ENCODE peak calls at places on chromosomes 6 and 20, in four cellular contexts. One of them, this sample, is unnamed.

GRCh38 chr20:46118481-46119020 is 437 bp downstream of the CD40 start:
- DNase-seq in A172: no peak
- DNase-seq in stimulated activated CD4-positive, alpha-beta T cell treated with anti-CD3 and anti-CD28 coated beads, Interleukin-1b, Interleukin-23, amount 100 ng/mL, for 1 hour: no peak
- DNase-seq in left kidney: no peak
- DNase-seq in this sample: no peak

GRCh38 chr6:157434349-157435016 is 53.5 kb downstream of the ZDHHC14 start:
- DNase-seq in A172: no peak
- DNase-seq in stimulated activated CD4-positive, alpha-beta T cell treated with anti-CD3 and anti-CD28 coated beads, Interleukin-1b, Interleukin-23, amount 100 ng/mL, for 1 hour: no peak
- DNase-seq in left kidney: peak
- DNase-seq in this sample: no peak

GRCh38 chr6:144879436-144879835 is 594.3 kb downstream of the UTRN start:
- DNase-seq in A172: peak
- DNase-seq in stimulated activated CD4-positive, alpha-beta T cell treated with anti-CD3 and anti-CD28 coated beads, Interleukin-1b, Interleukin-23, amount 100 ng/mL, for 1 hour: no peak
- DNase-seq in left kidney: no peak
- DNase-seq in this sample: no peak

GRCh38 chr6:85756982-85757381 is 114.3 kb upstream of the SYNCRIP start:
- DNase-seq in A172: no peak
- DNase-seq in stimulated activated CD4-positive, alpha-beta T cell treated with anti-CD3 and anti-CD28 coated beads, Interleukin-1b, Interleukin-23, amount 100 ng/mL, for 1 hour: no peak
- DNase-seq in left kidney: peak
- DNase-seq in this sample: peak

GRCh38 chr6:28212510-28213212 is 12.4 kb upstream of the ZSCAN9 start:
- DNase-seq in A172: peak
- DNase-seq in stimulated activated CD4-positive, alpha-beta T cell treated with anti-CD3 and anti-CD28 coated beads, Interleukin-1b, Interleukin-23, amount 100 ng/mL, for 1 hour: no peak
- DNase-seq in left kidney: peak
- DNase-seq in this sample: peak

GRCh38 chr6:4620284-4621228 is 155.6 kb upstream of the CDYL start:
- DNase-seq in A172: no peak
- DNase-seq in stimulated activated CD4-positive, alpha-beta T cell treated with anti-CD3 and anti-CD28 coated beads, Interleukin-1b, Interleukin-23, amount 100 ng/mL, for 1 hour: no peak
- DNase-seq in left kidney: no peak
- DNase-seq in this sample: no peak

GRCh38 chr20:44489931-44490330 is 14.3 kb downstream of the TTPAL start:
- DNase-seq in A172: no peak
- DNase-seq in stimulated activated CD4-positive, alpha-beta T cell treated with anti-CD3 and anti-CD28 coated beads, Interleukin-1b, Interleukin-23, amount 100 ng/mL, for 1 hour: no peak
- DNase-seq in left kidney: no peak
- DNase-seq in this sample: no peak

GRCh38 chr6:30966154-30966553 is 17.4 kb upstream of the MUC21 start:
- DNase-seq in A172: no peak
- DNase-seq in stimulated activated CD4-positive, alpha-beta T cell treated with anti-CD3 and anti-CD28 coated beads, Interleukin-1b, Interleukin-23, amount 100 ng/mL, for 1 hour: no peak
- DNase-seq in left kidney: no peak
- DNase-seq in this sample: no peak

GRCh38 chr20:19888269-19888669 is 128.9 kb upstream of the NAA20 start:
- DNase-seq in A172: no peak
- DNase-seq in stimulated activated CD4-positive, alpha-beta T cell treated with anti-CD3 and anti-CD28 coated beads, Interleukin-1b, Interleukin-23, amount 100 ng/mL, for 1 hour: no peak
- DNase-seq in left kidney: peak
- DNase-seq in this sample: no peak

GRCh38 chr6:18327621-18328548 is 59.3 kb upstream of the RNF144B start:
- DNase-seq in A172: no peak
- DNase-seq in stimulated activated CD4-positive, alpha-beta T cell treated with anti-CD3 and anti-CD28 coated beads, Interleukin-1b, Interleukin-23, amount 100 ng/mL, for 1 hour: no peak
- DNase-seq in left kidney: peak
- DNase-seq in this sample: no peak

GRCh38 chr20:19094959-19095541 is 117.4 kb upstream of the SLC24A3 start:
- DNase-seq in A172: peak
- DNase-seq in stimulated activated CD4-positive, alpha-beta T cell treated with anti-CD3 and anti-CD28 coated beads, Interleukin-1b, Interleukin-23, amount 100 ng/mL, for 1 hour: no peak
- DNase-seq in left kidney: no peak
- DNase-seq in this sample: no peak

GRCh38 chr6:44739163-44739562 is 351.7 kb downstream of the CDC5L start:
- DNase-seq in A172: no peak
- DNase-seq in stimulated activated CD4-positive, alpha-beta T cell treated with anti-CD3 and anti-CD28 coated beads, Interleukin-1b, Interleukin-23, amount 100 ng/mL, for 1 hour: no peak
- DNase-seq in left kidney: peak
- DNase-seq in this sample: no peak

GRCh38 chr6:150316936-150317335 is 51.9 kb upstream of the IYD start:
- DNase-seq in A172: no peak
- DNase-seq in stimulated activated CD4-positive, alpha-beta T cell treated with anti-CD3 and anti-CD28 coated beads, Interleukin-1b, Interleukin-23, amount 100 ng/mL, for 1 hour: no peak
- DNase-seq in left kidney: no peak
- DNase-seq in this sample: no peak

GRCh38 chr6:97186416-97186999 is 96.5 kb downstream of the MMS22L start:
- DNase-seq in A172: peak
- DNase-seq in stimulated activated CD4-positive, alpha-beta T cell treated with anti-CD3 and anti-CD28 coated beads, Interleukin-1b, Interleukin-23, amount 100 ng/mL, for 1 hour: peak
- DNase-seq in left kidney: peak
- DNase-seq in this sample: peak

GRCh38 chr6:52227495-52227894 is 16.8 kb downstream of the IL17F start:
- DNase-seq in A172: no peak
- DNase-seq in stimulated activated CD4-positive, alpha-beta T cell treated with anti-CD3 and anti-CD28 coated beads, Interleukin-1b, Interleukin-23, amount 100 ng/mL, for 1 hour: no peak
- DNase-seq in left kidney: peak
- DNase-seq in this sample: peak

GRCh38 chr6:151284012-151284411 is 44.2 kb downstream of the AKAP12 start:
- DNase-seq in A172: peak
- DNase-seq in stimulated activated CD4-positive, alpha-beta T cell treated with anti-CD3 and anti-CD28 coated beads, Interleukin-1b, Interleukin-23, amount 100 ng/mL, for 1 hour: no peak
- DNase-seq in left kidney: peak
- DNase-seq in this sample: no peak

GRCh38 chr20:36093025-36093803 is 61.3 kb upstream of the EPB41L1 start:
- DNase-seq in A172: no peak
- DNase-seq in stimulated activated CD4-positive, alpha-beta T cell treated with anti-CD3 and anti-CD28 coated beads, Interleukin-1b, Interleukin-23, amount 100 ng/mL, for 1 hour: no peak
- DNase-seq in left kidney: peak
- DNase-seq in this sample: no peak

GRCh38 chr6:169019727-169020491 is 233.7 kb downstream of the THBS2 start:
- DNase-seq in A172: no peak
- DNase-seq in stimulated activated CD4-positive, alpha-beta T cell treated with anti-CD3 and anti-CD28 coated beads, Interleukin-1b, Interleukin-23, amount 100 ng/mL, for 1 hour: no peak
- DNase-seq in left kidney: peak
- DNase-seq in this sample: peak

GRCh38 chr6:125325586-125325985 is 23.8 kb upstream of the HDDC2 start:
- DNase-seq in A172: no peak
- DNase-seq in stimulated activated CD4-positive, alpha-beta T cell treated with anti-CD3 and anti-CD28 coated beads, Interleukin-1b, Interleukin-23, amount 100 ng/mL, for 1 hour: no peak
- DNase-seq in left kidney: no peak
- DNase-seq in this sample: no peak

GRCh38 chr20:53162251-53162835 is 190.2 kb downstream of the TSHZ2 start:
- DNase-seq in A172: peak
- DNase-seq in stimulated activated CD4-positive, alpha-beta T cell treated with anti-CD3 and anti-CD28 coated beads, Interleukin-1b, Interleukin-23, amount 100 ng/mL, for 1 hour: no peak
- DNase-seq in left kidney: peak
- DNase-seq in this sample: peak

GRCh38 chr6:15327271-15327670 is 81.4 kb downstream of the JARID2 start:
- DNase-seq in A172: no peak
- DNase-seq in stimulated activated CD4-positive, alpha-beta T cell treated with anti-CD3 and anti-CD28 coated beads, Interleukin-1b, Interleukin-23, amount 100 ng/mL, for 1 hour: no peak
- DNase-seq in left kidney: peak
- DNase-seq in this sample: no peak

GRCh38 chr6:7101290-7101689 is 6.5 kb upstream of the RREB1 start:
- DNase-seq in A172: no peak
- DNase-seq in stimulated activated CD4-positive, alpha-beta T cell treated with anti-CD3 and anti-CD28 coated beads, Interleukin-1b, Interleukin-23, amount 100 ng/mL, for 1 hour: no peak
- DNase-seq in left kidney: peak
- DNase-seq in this sample: no peak

GRCh38 chr6:170137911-170138910 is 152.7 kb downstream of the DLL1 start:
- DNase-seq in A172: no peak
- DNase-seq in stimulated activated CD4-positive, alpha-beta T cell treated with anti-CD3 and anti-CD28 coated beads, Interleukin-1b, Interleukin-23, amount 100 ng/mL, for 1 hour: no peak
- DNase-seq in left kidney: no peak
- DNase-seq in this sample: no peak

GRCh38 chr6:135640048-135640447 is 142.5 kb upstream of the AHI1 start:
- DNase-seq in A172: no peak
- DNase-seq in stimulated activated CD4-positive, alpha-beta T cell treated with anti-CD3 and anti-CD28 coated beads, Interleukin-1b, Interleukin-23, amount 100 ng/mL, for 1 hour: no peak
- DNase-seq in left kidney: no peak
- DNase-seq in this sample: no peak

GRCh38 chr20:55461519-55461918 is 543.8 kb downstream of the CBLN4 start:
- DNase-seq in A172: no peak
- DNase-seq in stimulated activated CD4-positive, alpha-beta T cell treated with anti-CD3 and anti-CD28 coated beads, Interleukin-1b, Interleukin-23, amount 100 ng/mL, for 1 hour: no peak
- DNase-seq in left kidney: no peak
- DNase-seq in this sample: no peak

GRCh38 chr20:45372646-45373352 is 5.3 kb downstream of the TP53TG5 start:
- DNase-seq in A172: no peak
- DNase-seq in stimulated activated CD4-positive, alpha-beta T cell treated with anti-CD3 and anti-CD28 coated beads, Interleukin-1b, Interleukin-23, amount 100 ng/mL, for 1 hour: no peak
- DNase-seq in left kidney: peak
- DNase-seq in this sample: no peak

GRCh38 chr6:16238057-16238657 is at the start of gene GMPR:
- DNase-seq in A172: peak
- DNase-seq in stimulated activated CD4-positive, alpha-beta T cell treated with anti-CD3 and anti-CD28 coated beads, Interleukin-1b, Interleukin-23, amount 100 ng/mL, for 1 hour: no peak
- DNase-seq in left kidney: peak
- DNase-seq in this sample: peak

GRCh38 chr6:113291751-113292445 is 565.2 kb upstream of the MARCKS start:
- DNase-seq in A172: no peak
- DNase-seq in stimulated activated CD4-positive, alpha-beta T cell treated with anti-CD3 and anti-CD28 coated beads, Interleukin-1b, Interleukin-23, amount 100 ng/mL, for 1 hour: no peak
- DNase-seq in left kidney: peak
- DNase-seq in this sample: peak

GRCh38 chr20:48760403-48760889 is 67.4 kb downstream of the PREX1 start:
- DNase-seq in A172: peak
- DNase-seq in stimulated activated CD4-positive, alpha-beta T cell treated with anti-CD3 and anti-CD28 coated beads, Interleukin-1b, Interleukin-23, amount 100 ng/mL, for 1 hour: peak
- DNase-seq in left kidney: no peak
- DNase-seq in this sample: peak

GRCh38 chr6:28496099-28496779 is 19.4 kb downstream of the GPX6 start:
- DNase-seq in A172: no peak
- DNase-seq in stimulated activated CD4-positive, alpha-beta T cell treated with anti-CD3 and anti-CD28 coated beads, Interleukin-1b, Interleukin-23, amount 100 ng/mL, for 1 hour: no peak
- DNase-seq in left kidney: peak
- DNase-seq in this sample: no peak

GRCh38 chr20:37194616-37195015 is 15.3 kb upstream of the MROH8 start:
- DNase-seq in A172: no peak
- DNase-seq in stimulated activated CD4-positive, alpha-beta T cell treated with anti-CD3 and anti-CD28 coated beads, Interleukin-1b, Interleukin-23, amount 100 ng/mL, for 1 hour: no peak
- DNase-seq in left kidney: no peak
- DNase-seq in this sample: no peak